ENCODE peak calls at places on chromosome 4, in eight cellular contexts. One of them, this sample, is unnamed.

GRCh38 chr4:31078661-31079060 is 358.5 kb downstream of the PCDH7 start:
- DNase-seq in fibroblast of mammary gland: no peak
- DNase-seq in tibial nerve: no peak
- DNase-seq in suprapubic skin: no peak
- DNase-seq in choroid plexus epithelial cell: peak
- DNase-seq in upper lobe of right lung: no peak
- DNase-seq in right lobe of liver: no peak
- DNase-seq in cardiac fibroblast: no peak
- DNase-seq in this sample: no peak

GRCh38 chr4:169630069-169630468 is 9.7 kb downstream of the CLCN3 start:
- DNase-seq in choroid plexus epithelial cell: no peak
- DNase-seq in suprapubic skin: no peak
- DNase-seq in tibial nerve: no peak
- DNase-seq in fibroblast of mammary gland: no peak
- DNase-seq in upper lobe of right lung: no peak
- DNase-seq in right lobe of liver: no peak
- DNase-seq in cardiac fibroblast: no peak
- DNase-seq in this sample: no peak

GRCh38 chr4:188372856-188373255 is 233.6 kb downstream of the TRIML1 start:
- DNase-seq in choroid plexus epithelial cell: no peak
- DNase-seq in right lobe of liver: no peak
- DNase-seq in tibial nerve: no peak
- DNase-seq in cardiac fibroblast: peak
- DNase-seq in suprapubic skin: no peak
- DNase-seq in upper lobe of right lung: no peak
- DNase-seq in fibroblast of mammary gland: peak
- DNase-seq in this sample: no peak

GRCh38 chr4:90187148-90187884 is 60.1 kb downstream of the CCSER1 start:
- DNase-seq in suprapubic skin: no peak
- DNase-seq in fibroblast of mammary gland: no peak
- DNase-seq in cardiac fibroblast: no peak
- DNase-seq in upper lobe of right lung: no peak
- DNase-seq in choroid plexus epithelial cell: no peak
- DNase-seq in tibial nerve: no peak
- DNase-seq in right lobe of liver: no peak
- DNase-seq in this sample: no peak

GRCh38 chr4:1310796-1311715 is 21.4 kb downstream of the MAEA start:
- DNase-seq in tibial nerve: no peak
- DNase-seq in choroid plexus epithelial cell: no peak
- DNase-seq in right lobe of liver: no peak
- DNase-seq in fibroblast of mammary gland: no peak
- DNase-seq in upper lobe of right lung: peak
- DNase-seq in suprapubic skin: no peak
- DNase-seq in cardiac fibroblast: no peak
- DNase-seq in this sample: no peak

GRCh38 chr4:57078685-57079521 is 31.3 kb downstream of the IGFBP7 start:
- DNase-seq in upper lobe of right lung: no peak
- DNase-seq in fibroblast of mammary gland: no peak
- DNase-seq in cardiac fibroblast: peak
- DNase-seq in suprapubic skin: no peak
- DNase-seq in right lobe of liver: no peak
- DNase-seq in choroid plexus epithelial cell: peak
- DNase-seq in tibial nerve: no peak
- DNase-seq in this sample: peak

GRCh38 chr4:64497526-64497925 is 88.3 kb upstream of the TECRL start:
- DNase-seq in upper lobe of right lung: no peak
- DNase-seq in tibial nerve: no peak
- DNase-seq in fibroblast of mammary gland: no peak
- DNase-seq in choroid plexus epithelial cell: peak
- DNase-seq in right lobe of liver: no peak
- DNase-seq in cardiac fibroblast: no peak
- DNase-seq in suprapubic skin: no peak
- DNase-seq in this sample: peak

GRCh38 chr4:41437264-41437566 is 100.7 kb upstream of the LIMCH1 start:
- DNase-seq in choroid plexus epithelial cell: no peak
- DNase-seq in fibroblast of mammary gland: no peak
- DNase-seq in right lobe of liver: no peak
- DNase-seq in tibial nerve: no peak
- DNase-seq in cardiac fibroblast: no peak
- DNase-seq in suprapubic skin: no peak
- DNase-seq in upper lobe of right lung: no peak
- DNase-seq in this sample: no peak

GRCh38 chr4:7191546-7192251 is 639 bp upstream of the SORCS2 start:
- DNase-seq in cardiac fibroblast: no peak
- DNase-seq in tibial nerve: peak
- DNase-seq in right lobe of liver: peak
- DNase-seq in fibroblast of mammary gland: no peak
- DNase-seq in upper lobe of right lung: peak
- DNase-seq in choroid plexus epithelial cell: no peak
- DNase-seq in suprapubic skin: peak
- DNase-seq in this sample: no peak

GRCh38 chr4:7194251-7195137 is 2.2 kb downstream of the SORCS2 start:
- DNase-seq in fibroblast of mammary gland: peak
- DNase-seq in suprapubic skin: peak
- DNase-seq in right lobe of liver: peak
- DNase-seq in cardiac fibroblast: peak
- DNase-seq in choroid plexus epithelial cell: peak
- DNase-seq in tibial nerve: peak
- DNase-seq in upper lobe of right lung: peak
- DNase-seq in this sample: no peak

GRCh38 chr4:7195138-7195510 is 2.8 kb downstream of the SORCS2 start:
- DNase-seq in choroid plexus epithelial cell: no peak
- DNase-seq in fibroblast of mammary gland: no peak
- DNase-seq in upper lobe of right lung: peak
- DNase-seq in right lobe of liver: peak
- DNase-seq in cardiac fibroblast: no peak
- DNase-seq in suprapubic skin: peak
- DNase-seq in tibial nerve: peak
- DNase-seq in this sample: no peak

GRCh38 chr4:7192252-7193039 is at the start of gene SORCS2:
- DNase-seq in tibial nerve: peak
- DNase-seq in suprapubic skin: no peak
- DNase-seq in right lobe of liver: peak
- DNase-seq in fibroblast of mammary gland: peak
- DNase-seq in cardiac fibroblast: peak
- DNase-seq in upper lobe of right lung: peak
- DNase-seq in choroid plexus epithelial cell: peak
- DNase-seq in this sample: peak

DNA sequence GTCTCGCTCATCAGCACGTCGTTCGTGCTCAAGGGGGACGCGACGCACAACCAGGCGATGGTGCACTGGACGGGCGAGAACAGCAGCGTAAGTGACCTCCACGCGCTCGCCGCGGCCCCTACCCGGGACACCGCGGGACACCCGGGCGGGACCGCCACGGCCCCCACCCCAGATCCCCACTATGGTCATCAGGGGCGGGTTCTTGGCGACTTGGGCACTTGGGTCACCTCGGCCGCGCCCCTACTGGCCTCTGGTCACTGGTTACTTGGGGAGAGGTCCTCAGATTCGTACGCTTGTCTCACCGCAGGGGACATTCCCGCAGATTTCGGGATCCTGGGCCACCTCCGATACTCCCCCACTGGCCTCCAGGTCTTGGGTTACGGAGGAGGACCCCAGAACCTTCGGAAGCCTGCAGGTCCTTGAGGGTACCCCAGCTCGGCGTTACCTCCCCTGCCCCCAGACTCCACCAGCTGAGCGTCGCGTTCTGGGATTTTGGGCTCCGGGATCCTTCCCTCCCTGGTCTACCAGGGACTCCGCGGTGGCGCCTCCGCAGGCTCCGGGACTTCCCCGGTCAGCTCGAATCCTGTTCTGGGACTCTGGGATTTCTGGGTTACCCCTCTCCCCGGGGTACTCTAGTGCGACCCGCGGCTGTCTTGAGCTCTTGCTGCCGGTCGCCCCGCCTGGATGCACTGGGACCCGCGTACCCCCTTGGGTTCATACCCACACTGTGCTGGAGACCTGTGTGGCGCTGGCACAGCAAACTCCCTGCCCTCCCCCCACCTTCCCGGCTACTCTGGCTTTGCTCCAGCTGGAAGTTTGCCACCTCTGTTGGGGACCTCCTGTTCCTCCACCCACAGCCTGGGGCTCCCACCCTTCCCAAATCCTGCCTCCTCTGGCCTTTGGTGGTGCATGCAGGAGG is 961 bp downstream of the SORCS2 start:
- DNase-seq in fibroblast of mammary gland: no peak
- DNase-seq in tibial nerve: peak
- DNase-seq in suprapubic skin: peak
- DNase-seq in right lobe of liver: peak
- DNase-seq in choroid plexus epithelial cell: no peak
- DNase-seq in upper lobe of right lung: peak
- DNase-seq in cardiac fibroblast: no peak
- DNase-seq in this sample: no peak
- H3K4me3 ChIP-seq in fibroblast of mammary gland: peak
- H3K4me3 ChIP-seq in tibial nerve: peak
- H3K4me3 ChIP-seq in suprapubic skin: peak
- H3K4me3 ChIP-seq in right lobe of liver: peak
- H3K4me3 ChIP-seq in choroid plexus epithelial cell: peak
- H3K4me3 ChIP-seq in upper lobe of right lung: peak
- H3K4me3 ChIP-seq in cardiac fibroblast: peak
- H3K4me3 ChIP-seq in this sample: peak

GRCh38 chr4:152935661-152936445 is at the start of gene FHDC1:
- DNase-seq in right lobe of liver: peak
- DNase-seq in fibroblast of mammary gland: no peak
- DNase-seq in choroid plexus epithelial cell: no peak
- DNase-seq in cardiac fibroblast: no peak
- DNase-seq in suprapubic skin: no peak
- DNase-seq in upper lobe of right lung: peak
- DNase-seq in tibial nerve: no peak
- DNase-seq in this sample: no peak

GRCh38 chr4:152937280-152937534 is 1.1 kb downstream of the FHDC1 start:
- DNase-seq in cardiac fibroblast: no peak
- DNase-seq in fibroblast of mammary gland: no peak
- DNase-seq in tibial nerve: no peak
- DNase-seq in right lobe of liver: no peak
- DNase-seq in suprapubic skin: no peak
- DNase-seq in choroid plexus epithelial cell: no peak
- DNase-seq in upper lobe of right lung: no peak
- DNase-seq in this sample: no peak

GRCh38 chr4:152937535-152938236 is 1.6 kb downstream of the FHDC1 start:
- DNase-seq in right lobe of liver: no peak
- DNase-seq in cardiac fibroblast: peak
- DNase-seq in upper lobe of right lung: peak
- DNase-seq in suprapubic skin: no peak
- DNase-seq in tibial nerve: no peak
- DNase-seq in fibroblast of mammary gland: peak
- DNase-seq in choroid plexus epithelial cell: peak
- DNase-seq in this sample: peak

GRCh38 chr4:152936446-152937279 is 540 bp downstream of the FHDC1 start:
- DNase-seq in choroid plexus epithelial cell: peak
- DNase-seq in tibial nerve: no peak
- DNase-seq in fibroblast of mammary gland: peak
- DNase-seq in suprapubic skin: peak
- DNase-seq in upper lobe of right lung: peak
- DNase-seq in right lobe of liver: no peak
- DNase-seq in cardiac fibroblast: peak
- DNase-seq in this sample: no peak

GRCh38 chr4:152935138-152935537 is 985 bp upstream of the FHDC1 start:
- DNase-seq in tibial nerve: no peak
- DNase-seq in fibroblast of mammary gland: no peak
- DNase-seq in choroid plexus epithelial cell: no peak
- DNase-seq in suprapubic skin: no peak
- DNase-seq in cardiac fibroblast: no peak
- DNase-seq in upper lobe of right lung: no peak
- DNase-seq in right lobe of liver: no peak
- DNase-seq in this sample: no peak
- TF ChIP-seq CTCF in tibial nerve: no peak
- TF ChIP-seq CTCF in fibroblast of mammary gland: no peak
- TF ChIP-seq CTCF in choroid plexus epithelial cell: no peak
- TF ChIP-seq CTCF in suprapubic skin: no peak
- TF ChIP-seq CTCF in cardiac fibroblast: no peak
- TF ChIP-seq CTCF in upper lobe of right lung: no peak
- TF ChIP-seq CTCF in right lobe of liver: no peak
- TF ChIP-seq CTCF in this sample: no peak

GRCh38 chr4:154583677-154584076 is 6.9 kb downstream of the FGA start:
- DNase-seq in fibroblast of mammary gland: no peak
- DNase-seq in tibial nerve: no peak
- DNase-seq in suprapubic skin: no peak
- DNase-seq in cardiac fibroblast: no peak
- DNase-seq in choroid plexus epithelial cell: no peak
- DNase-seq in right lobe of liver: no peak
- DNase-seq in upper lobe of right lung: no peak
- DNase-seq in this sample: no peak

GRCh38 chr4:154584259-154584658 is 6.3 kb downstream of the FGA start:
- DNase-seq in upper lobe of right lung: no peak
- DNase-seq in right lobe of liver: no peak
- DNase-seq in choroid plexus epithelial cell: no peak
- DNase-seq in tibial nerve: no peak
- DNase-seq in suprapubic skin: no peak
- DNase-seq in fibroblast of mammary gland: no peak
- DNase-seq in cardiac fibroblast: no peak
- DNase-seq in this sample: no peak

GRCh38 chr4:154586296-154587033 is 4.1 kb downstream of the FGA start:
- DNase-seq in fibroblast of mammary gland: no peak
- DNase-seq in right lobe of liver: peak
- DNase-seq in cardiac fibroblast: no peak
- DNase-seq in upper lobe of right lung: no peak
- DNase-seq in suprapubic skin: no peak
- DNase-seq in tibial nerve: no peak
- DNase-seq in choroid plexus epithelial cell: no peak
- DNase-seq in this sample: no peak

GRCh38 chr4:154583230-154583629 is 7.3 kb downstream of the FGA start:
- DNase-seq in suprapubic skin: no peak
- DNase-seq in choroid plexus epithelial cell: no peak
- DNase-seq in upper lobe of right lung: no peak
- DNase-seq in fibroblast of mammary gland: no peak
- DNase-seq in right lobe of liver: no peak
- DNase-seq in cardiac fibroblast: no peak
- DNase-seq in tibial nerve: no peak
- DNase-seq in this sample: no peak

GRCh38 chr4:154585369-154586018 is 5.0 kb downstream of the FGA start:
- DNase-seq in tibial nerve: no peak
- DNase-seq in right lobe of liver: no peak
- DNase-seq in suprapubic skin: no peak
- DNase-seq in cardiac fibroblast: no peak
- DNase-seq in choroid plexus epithelial cell: no peak
- DNase-seq in fibroblast of mammary gland: no peak
- DNase-seq in upper lobe of right lung: no peak
- DNase-seq in this sample: no peak
- H3K4me3 ChIP-seq in tibial nerve: no peak
- H3K4me3 ChIP-seq in right lobe of liver: peak
- H3K4me3 ChIP-seq in suprapubic skin: no peak
- H3K4me3 ChIP-seq in cardiac fibroblast: no peak
- H3K4me3 ChIP-seq in choroid plexus epithelial cell: no peak
- H3K4me3 ChIP-seq in fibroblast of mammary gland: no peak
- H3K4me3 ChIP-seq in upper lobe of right lung: no peak
- H3K4me3 ChIP-seq in this sample: no peak

DNA sequence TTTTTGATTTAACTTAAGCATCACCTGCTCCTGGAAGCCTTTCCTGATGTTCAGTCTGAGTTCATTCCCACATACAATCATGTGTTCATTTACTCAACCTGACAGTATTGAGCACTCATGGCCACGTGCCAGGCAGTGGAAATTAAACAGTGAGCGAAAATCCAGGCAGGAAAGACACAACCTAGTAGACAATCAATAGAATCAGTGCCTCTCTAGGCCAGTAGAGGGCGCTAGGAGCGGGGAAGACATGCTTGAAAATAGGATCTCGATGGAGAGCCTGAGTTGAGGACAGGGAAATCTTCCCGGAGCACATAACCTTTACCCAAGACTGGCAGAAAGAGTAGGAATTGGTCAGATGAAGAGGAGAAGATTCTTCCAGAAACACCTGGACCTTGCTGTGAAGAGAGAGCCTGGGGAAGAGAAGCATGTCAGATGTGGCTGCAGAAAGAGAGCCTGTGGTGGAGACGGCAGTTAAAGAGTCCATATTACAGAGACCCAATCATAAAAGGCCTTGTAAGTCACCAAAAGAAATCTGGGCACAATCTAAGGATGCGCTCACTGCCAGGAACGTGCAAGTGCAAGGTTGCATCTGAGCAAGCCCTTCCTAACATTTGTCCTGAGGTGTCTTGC is 103.5 kb downstream of the LDB2 start:
- DNase-seq in cardiac fibroblast: peak
- DNase-seq in choroid plexus epithelial cell: peak
- DNase-seq in right lobe of liver: peak
- DNase-seq in fibroblast of mammary gland: peak
- DNase-seq in upper lobe of right lung: no peak
- DNase-seq in tibial nerve: peak
- DNase-seq in suprapubic skin: peak
- DNase-seq in this sample: peak
- TF ChIP-seq CTCF in cardiac fibroblast: peak
- TF ChIP-seq CTCF in choroid plexus epithelial cell: peak
- TF ChIP-seq CTCF in right lobe of liver: peak
- TF ChIP-seq CTCF in fibroblast of mammary gland: peak
- TF ChIP-seq CTCF in upper lobe of right lung: peak
- TF ChIP-seq CTCF in tibial nerve: peak
- TF ChIP-seq CTCF in suprapubic skin: no peak
- TF ChIP-seq CTCF in this sample: peak

This sample was measured in astrocyte of the spinal cord.